ENCODE peak calls at places on chromosomes 12 and 14, in nine cellular contexts. F, B, R, D, Q, U, C, K and G are unnamed samples.
A peak's percentile ranks its signal among the peaks of the same experiment; 100 is the strongest.

GRCh38 chr14:46054526-46054925 is 597.1 kb downstream of the RPL10L start:
- DNase-seq in F (no peak), B (no peak), R (no peak), D (no peak), Q (no peak), U (no peak), C (no peak), K (no peak), G (no peak)

GRCh38 chr14:92914087-92914656 is 8.8 kb upstream of the CHGA start:
- DNase-seq in F (peak; percentile 50), B (no peak), R (no peak), D (no peak), Q (peak; percentile 40), U (no peak), C (no peak), K (no peak), G (no peak)

GRCh38 chr14:61342486-61342885 is 21.1 kb downstream of the PRKCH start:
- DNase-seq in F (no peak), B (no peak), R (peak; percentile 40), D (no peak), Q (no peak), U (no peak), C (peak; percentile 53), K (no peak), G (no peak)

GRCh38 chr14:73295198-73295796 is 58.0 kb downstream of the PAPLN start:
- DNase-seq in F (no peak), B (no peak), R (no peak), D (peak; percentile 55), Q (peak; percentile 27), U (peak; percentile 43), C (no peak), K (no peak), G (no peak)

GRCh38 chr14:96245710-96246534 is 10.1 kb upstream of the BDKRB1 start:
- DNase-seq in F (no peak), B (no peak), R (no peak), D (no peak), Q (no peak), U (no peak), C (no peak), K (no peak), G (no peak)

GRCh38 chr14:39762576-39763401 is 330.6 kb upstream of the FBXO33 start:
- DNase-seq in F (no peak), B (no peak), R (no peak), D (no peak), Q (peak; percentile 58), U (no peak), C (no peak), K (no peak), G (no peak)

GRCh38 chr14:100020623-100021022 is 44.6 kb upstream of the EVL start:
- DNase-seq in F (no peak), B (no peak), R (no peak), D (no peak), Q (peak; percentile 78), U (no peak), C (no peak), K (no peak), G (no peak)

GRCh38 chr14:35730871-35731270 is 78.2 kb downstream of the RALGAPA1 start:
- DNase-seq in F (no peak), B (no peak), R (no peak), D (no peak), Q (no peak), U (no peak), C (no peak), K (no peak), G (no peak)

GRCh38 chr12:120965125-120965524 is 13.2 kb upstream of the HNF1A start:
- DNase-seq in F (no peak), B (no peak), R (no peak), D (no peak), Q (no peak), U (no peak), C (no peak), K (no peak), G (no peak)

GRCh38 chr12:120960657-120961056 is 17.7 kb upstream of the HNF1A start:
- DNase-seq in F (no peak), B (no peak), R (no peak), D (no peak), Q (no peak), U (no peak), C (no peak), K (no peak), G (no peak)

GRCh38 chr12:120964298-120964697 is 14.0 kb upstream of the HNF1A start:
- DNase-seq in F (no peak), B (no peak), R (no peak), D (no peak), Q (no peak), U (no peak), C (no peak), K (no peak), G (no peak)

GRCh38 chr12:120961604-120962486 is 16.5 kb upstream of the HNF1A start:
- DNase-seq in F (no peak), B (peak; percentile 76), R (peak; percentile 92), D (peak; percentile 46), Q (no peak), U (peak; percentile 46), C (no peak), K (no peak), G (no peak)

DNA sequence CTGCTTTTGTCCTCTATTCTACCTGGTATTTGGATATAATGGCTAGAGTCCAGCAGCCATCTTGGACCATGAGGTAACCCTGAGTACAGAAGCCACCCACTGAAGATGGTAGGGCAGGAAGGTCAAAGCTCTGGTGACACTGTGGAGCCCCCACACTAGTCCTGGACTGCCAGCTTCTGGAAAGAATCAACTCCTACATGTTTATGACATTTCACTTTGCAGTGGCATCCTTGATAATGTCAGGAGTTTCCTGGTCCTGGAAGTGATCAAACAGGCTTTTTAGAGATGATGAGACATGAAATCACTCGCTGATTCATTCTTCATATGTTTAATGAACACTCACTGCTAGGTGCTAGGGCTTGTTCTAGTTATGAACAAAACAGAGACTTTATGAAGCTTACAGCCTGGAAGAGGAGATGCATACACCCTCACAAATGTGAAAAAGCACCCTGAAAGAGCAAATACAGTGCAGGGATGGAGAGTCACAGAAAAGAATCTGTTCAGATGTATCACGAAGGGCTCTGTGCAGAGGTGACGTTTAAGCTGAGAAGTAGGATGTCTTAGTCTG is 15.8 kb upstream of the HNF1A start:
- DNase-seq in F (no peak), B (no peak), R (no peak), D (no peak), Q (no peak), U (no peak), C (no peak), K (no peak), G (no peak)
- TF ChIP-seq CTCF in F (no peak), B (no peak), R (no peak), D (no peak), Q (no peak), U (no peak), C (no peak), K (no peak), G (no peak)

GRCh38 chr12:75960954-75961661 is 70.5 kb downstream of the PHLDA1 start:
- DNase-seq in F (no peak), B (no peak), R (no peak), D (no peak), Q (no peak), U (no peak), C (no peak), K (no peak), G (no peak)

GRCh38 chr12:75961878-75962277 is 69.7 kb downstream of the PHLDA1 start:
- DNase-seq in F (no peak), B (no peak), R (no peak), D (no peak), Q (no peak), U (no peak), C (no peak), K (no peak), G (no peak)

GRCh38 chr12:75965661-75966060 is 65.9 kb downstream of the PHLDA1 start:
- DNase-seq in F (no peak), B (no peak), R (no peak), D (no peak), Q (no peak), U (no peak), C (no peak), K (no peak), G (no peak)

GRCh38 chr12:75960086-75960910 is 71.3 kb downstream of the PHLDA1 start:
- DNase-seq in F (no peak), B (peak; percentile 83), R (peak; percentile 39), D (no peak), Q (peak; percentile 81), U (no peak), C (no peak), K (no peak), G (no peak)

DNA sequence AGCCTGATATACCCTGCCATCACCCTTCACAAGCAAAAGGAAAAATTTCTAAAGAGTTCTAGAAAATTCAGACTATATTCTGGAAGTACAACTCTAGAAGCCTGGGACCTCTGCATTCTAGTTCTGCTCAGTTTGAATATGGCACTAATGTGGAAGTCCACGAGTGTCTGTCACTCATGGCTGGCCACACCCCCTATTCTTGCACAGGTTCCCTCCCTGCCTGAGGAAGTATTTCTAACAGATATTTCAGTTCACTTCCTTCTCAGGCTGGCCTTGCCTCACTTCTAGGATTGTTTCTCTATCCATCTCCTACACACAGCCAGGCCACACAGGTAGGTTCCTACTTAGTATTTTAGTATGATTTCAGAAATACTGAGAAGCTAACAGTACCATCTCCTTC is 67.4 kb downstream of the PHLDA1 start:
- DNase-seq in F (no peak), B (peak; percentile 40), R (peak; percentile 38), D (no peak), Q (no peak), U (no peak), C (peak; percentile 80), K (no peak), G (no peak)
- TF ChIP-seq EP300 in F (no peak), B (no peak), R (no peak), D (no peak), Q (no peak), U (no peak), C (no peak), K (no peak), G (no peak)

GRCh38 chr12:30695327-30696102 is at the start of gene IPO8:
- DNase-seq in F (peak; percentile 95), B (peak; percentile 92), R (peak; percentile 95), D (peak; percentile 88), Q (peak; percentile 93), U (peak; percentile 89), C (peak; percentile 96), K (peak; percentile 95), G (peak; percentile 93)
- TF ChIP-seq POLR2A in F (peak; percentile 13), B (no peak), R (peak; percentile 17), D (no peak), Q (peak; percentile 48), U (peak; percentile 48), C (peak; percentile 21), K (no peak), G (no peak)

GRCh38 chr14:88598097-88598675 is 35.3 kb downstream of the ZC3H14 start:
- DNase-seq in F (no peak), B (no peak), R (no peak), D (no peak), Q (no peak), U (no peak), C (no peak), K (no peak), G (no peak)

GRCh38 chr14:88597038-88597437 is 34.2 kb downstream of the ZC3H14 start:
- DNase-seq in F (no peak), B (no peak), R (no peak), D (no peak), Q (no peak), U (no peak), C (no peak), K (no peak), G (no peak)

GRCh38 chr14:88599321-88599720 is 36.5 kb downstream of the ZC3H14 start:
- DNase-seq in F (no peak), B (no peak), R (no peak), D (no peak), Q (no peak), U (no peak), C (no peak), K (no peak), G (no peak)

GRCh38 chr14:88599761-88600439 is 37.1 kb downstream of the ZC3H14 start:
- DNase-seq in F (no peak), B (no peak), R (no peak), D (no peak), Q (no peak), U (no peak), C (no peak), K (no peak), G (no peak)

GRCh38 chr14:88597601-88598000 is 34.8 kb downstream of the ZC3H14 start:
- DNase-seq in F (no peak), B (no peak), R (no peak), D (no peak), Q (no peak), U (no peak), C (no peak), K (no peak), G (no peak)
- TF ChIP-seq CTCF in F (no peak), B (no peak), R (no peak), D (no peak), Q (no peak), U (no peak), C (no peak), K (no peak), G (no peak)